ENCODE peak calls at places on chromosomes 13 and 19, in nine cellular contexts. F is CD8-positive, alpha-beta memory T cell; Z is uterus; E is pancreas; V is lung; S is tibial nerve; U is IMR-90; T is GM23248; M is SK-N-SH. A is an unnamed sample. For H3K4me1, the result is how much of the 10 kb centered on the place peaks cover.

GRCh38 chr19:6239871-6240676 is 39.7 kb downstream of the MLLT1 start:
- DNase-seq in F (no peak), Z (no peak), E (peak), V (no peak), S (no peak), U (no peak), T (no peak), M (peak), A (peak)

GRCh38 chr13:84352946-84353345 is 470.7 kb upstream of the SLITRK1 start:
- DNase-seq in F (no peak), Z (no peak), E (no peak), V (no peak), S (no peak), U (no peak), T (no peak), M (no peak), A (no peak)

GRCh38 chr19:8663920-8664670 is 33.7 kb downstream of the NFILZ start:
- DNase-seq in F (peak), Z (no peak), E (no peak), V (no peak), S (no peak), U (no peak), T (no peak), M (no peak), A (peak)

GRCh38 chr13:103510007-103510406 is 443.8 kb upstream of the SLC10A2 start:
- DNase-seq in F (no peak), Z (no peak), E (no peak), V (no peak), S (no peak), U (no peak), T (no peak), M (no peak), A (peak)

GRCh38 chr19:41930926-41931592 is 2.8 kb upstream of the ERFL start:
- DNase-seq in F (no peak), Z (no peak), E (no peak), V (no peak), S (no peak), U (no peak), T (peak), M (no peak), A (peak)

GRCh38 chr13:112781287-112781686 is 91.4 kb downstream of the ATP11A start:
- DNase-seq in F (no peak), Z (peak), E (no peak), V (no peak), S (no peak), U (no peak), T (no peak), M (peak), A (no peak)

GRCh38 chr19:53553865-53554791 is 16.2 kb downstream of the ZNF331 start:
- DNase-seq in F (peak), Z (peak), E (peak), V (peak), S (peak), U (peak), T (peak), M (peak), A (peak)

GRCh38 chr19:6091771-6092291 is 18.5 kb downstream of the RFX2 start:
- DNase-seq in F (no peak), Z (no peak), E (no peak), V (no peak), S (no peak), U (peak), T (peak), M (no peak), A (no peak)

GRCh38 chr13:108036411-108036810 is 178.9 kb downstream of the LIG4 start:
- DNase-seq in F (no peak), Z (no peak), E (no peak), V (no peak), S (no peak), U (no peak), T (no peak), M (no peak), A (no peak)

GRCh38 chr13:114062754-114063153 is 69.7 kb downstream of the RASA3 start:
- DNase-seq in F (no peak), Z (no peak), E (peak), V (no peak), S (no peak), U (no peak), T (peak), M (no peak), A (no peak)

GRCh38 chr13:30364876-30365275 is 57.4 kb upstream of the UBE2L5 start:
- DNase-seq in F (no peak), Z (no peak), E (no peak), V (no peak), S (no peak), U (peak), T (peak), M (no peak), A (peak)

GRCh38 chr19:10146142-10146541 is 26.4 kb upstream of the EIF3G start:
- DNase-seq in F (no peak), Z (no peak), E (no peak), V (no peak), S (no peak), U (no peak), T (no peak), M (no peak), A (no peak)

GRCh38 chr19:42024622-42025111 is 30.6 kb upstream of the ATP1A3 start:
- DNase-seq in F (no peak), Z (peak), E (no peak), V (peak), S (no peak), U (peak), T (peak), M (no peak), A (no peak)

GRCh38 chr19:8641908-8642547 is 11.6 kb downstream of the NFILZ start:
- DNase-seq in F (peak), Z (no peak), E (no peak), V (no peak), S (peak), U (peak), T (peak), M (peak), A (peak)

GRCh38 chr19:40279120-40279551 is 6.0 kb downstream of the AKT2 start:
- DNase-seq in F (no peak), Z (peak), E (peak), V (no peak), S (peak), U (peak), T (peak), M (peak), A (no peak)

GRCh38 chr13:23856008-23856750 is 33.0 kb downstream of the MIPEP start:
- DNase-seq in F (no peak), Z (no peak), E (no peak), V (no peak), S (no peak), U (no peak), T (no peak), M (no peak), A (peak)

GRCh38 chr19:10916602-10917001 is 11.8 kb downstream of the YIPF2 start:
- DNase-seq in F (no peak), Z (no peak), E (no peak), V (no peak), S (no peak), U (no peak), T (no peak), M (no peak), A (no peak)

GRCh38 chr19:21483589-21484170 is 21.7 kb upstream of the ZNF429 start:
- DNase-seq in F (peak), Z (peak), E (peak), V (peak), S (peak), U (no peak), T (peak), M (peak), A (peak)

GRCh38 chr13:77833331-77833863 is 85.2 kb downstream of the EDNRB start:
- DNase-seq in F (no peak), Z (no peak), E (no peak), V (no peak), S (peak), U (peak), T (peak), M (no peak), A (no peak)

GRCh38 chr19:36125557-36125956 is 10.3 kb downstream of the TBCB start:
- DNase-seq in F (no peak), Z (no peak), E (no peak), V (no peak), S (no peak), U (no peak), T (no peak), M (peak), A (no peak)

GRCh38 chr13:113526466-113527220 is 36.1 kb upstream of the DCUN1D2 start:
- DNase-seq in F (no peak), Z (no peak), E (no peak), V (no peak), S (no peak), U (no peak), T (no peak), M (no peak), A (no peak)

GRCh38 chr13:110183925-110184324 is 123.0 kb downstream of the COL4A1 start:
- DNase-seq in F (no peak), Z (no peak), E (no peak), V (no peak), S (no peak), U (peak), T (peak), M (peak), A (no peak)

GRCh38 chr19:43611788-43612187 is at the start of gene SRRM5:
- DNase-seq in F (no peak), Z (no peak), E (peak), V (no peak), S (no peak), U (no peak), T (no peak), M (no peak), A (no peak)

GRCh38 chr13:113973218-113974164 is at the start of gene C13orf46:
- DNase-seq in F (no peak), Z (no peak), E (peak), V (no peak), S (no peak), U (no peak), T (no peak), M (no peak), A (no peak)

DNA sequence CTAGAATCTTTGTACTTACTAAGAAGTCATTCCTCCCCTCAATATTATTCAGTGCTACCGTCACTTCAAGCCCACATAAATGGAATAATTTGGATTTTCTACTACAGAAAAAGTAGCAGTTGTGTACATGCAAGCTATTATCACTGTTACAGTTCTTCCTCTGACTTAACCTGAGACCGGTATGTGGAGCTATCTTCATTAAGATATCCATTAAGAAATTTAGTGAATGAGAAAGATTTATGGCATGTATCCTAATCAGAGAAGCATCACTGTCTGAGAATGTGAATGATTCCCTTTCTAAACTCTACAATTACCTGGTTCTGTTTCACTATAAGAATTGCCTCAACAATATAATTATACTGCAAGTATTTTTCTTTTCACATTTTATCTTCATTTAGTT is 278.7 kb downstream of the KLF5 start:
- DNase-seq in F (no peak), Z (no peak), E (no peak), V (no peak), S (no peak), U (no peak), T (no peak), M (no peak), A (no peak)
- H3K4me1 ChIP-seq in F (under half), Z (under half), E (under half), V (under half), S (under half), U (under half), T (under half), M (under half), A (under half)

DNA sequence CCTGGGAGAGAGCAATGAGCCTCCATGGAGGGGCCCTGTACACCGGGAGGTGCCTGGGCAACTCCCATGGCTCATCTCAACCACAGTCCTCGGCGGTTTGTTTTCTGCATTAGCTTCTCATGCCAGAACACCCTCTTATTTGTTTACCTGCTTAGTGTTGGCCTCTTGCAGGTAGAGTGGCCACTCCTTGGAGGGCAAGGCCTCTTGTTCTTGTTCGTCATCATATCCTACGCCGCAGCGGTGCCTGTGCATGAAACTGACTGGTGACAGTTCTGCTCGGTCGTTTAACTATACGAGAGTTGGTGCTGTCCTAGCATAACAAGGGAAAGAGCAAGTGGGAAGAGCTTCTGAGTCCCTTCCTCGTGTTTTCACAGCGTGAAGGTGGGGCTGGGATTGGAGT is 40.5 kb upstream of the RNF113B start:
- DNase-seq in F (no peak), Z (no peak), E (no peak), V (peak), S (no peak), U (no peak), T (no peak), M (no peak), A (no peak)
- H3K4me1 ChIP-seq in F (under half), Z (under half), E (under half), V (under half), S (under half), U (half or more), T (under half), M (under half), A (under half)

GRCh38 chr13:98540476-98540875 is 36.4 kb downstream of the STK24 start:
- DNase-seq in F (no peak), Z (no peak), E (no peak), V (no peak), S (no peak), U (no peak), T (peak), M (no peak), A (no peak)
- H3K4me1 ChIP-seq in F (half or more), Z (under half), E (under half), V (under half), S (under half), U (under half), T (half or more), M (under half), A (half or more)

DNA sequence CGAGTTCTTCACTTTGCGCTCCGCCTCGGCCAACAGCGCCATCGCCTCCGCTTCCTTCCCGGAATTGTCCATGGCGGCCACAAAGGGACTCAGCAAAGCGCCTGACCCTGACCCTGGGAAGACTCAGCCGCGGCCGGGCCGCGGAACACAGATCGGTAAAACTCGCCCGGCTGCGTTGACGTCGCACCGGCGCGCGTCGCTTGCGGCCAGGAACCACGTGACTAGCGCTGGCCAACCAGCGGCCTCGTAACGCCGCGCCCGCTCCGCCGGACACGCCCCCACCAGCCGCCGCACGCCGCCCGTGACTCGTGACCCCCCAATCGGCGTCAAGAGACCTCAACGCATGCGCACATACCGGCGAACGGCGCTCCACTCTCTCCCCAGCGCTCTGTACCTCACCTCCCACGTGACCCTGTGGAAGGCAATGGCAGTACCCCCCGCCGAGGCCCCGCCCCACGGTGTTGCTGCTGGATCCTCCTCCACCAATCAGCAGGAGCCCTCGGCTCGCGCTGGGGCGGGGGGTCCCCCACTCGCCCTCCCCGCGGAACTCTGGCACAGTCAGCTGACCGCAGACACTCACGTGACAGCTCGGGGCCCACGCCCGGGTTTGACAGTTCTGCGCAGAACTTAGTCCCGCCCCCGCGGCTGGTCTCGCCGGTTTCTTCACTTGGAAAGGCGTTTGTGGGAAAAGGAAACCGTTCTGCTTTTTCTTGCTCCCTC is at the start of gene NAPA:
- DNase-seq in F (peak), Z (peak), E (peak), V (peak), S (peak), U (peak), T (peak), M (peak), A (peak)
- H3K4me1 ChIP-seq in F (half or more), Z (under half), E (under half), V (under half), S (under half), U (under half), T (under half), M (under half), A (under half)

GRCh38 chr19:46746281-46746965 is at the start of gene STRN4:
- DNase-seq in F (peak), Z (peak), E (no peak), V (no peak), S (no peak), U (no peak), T (peak), M (peak), A (peak)
- H3K4me1 ChIP-seq in F (under half), Z (under half), E (under half), V (under half), S (under half), U (under half), T (under half), M (under half), A (under half)

DNA sequence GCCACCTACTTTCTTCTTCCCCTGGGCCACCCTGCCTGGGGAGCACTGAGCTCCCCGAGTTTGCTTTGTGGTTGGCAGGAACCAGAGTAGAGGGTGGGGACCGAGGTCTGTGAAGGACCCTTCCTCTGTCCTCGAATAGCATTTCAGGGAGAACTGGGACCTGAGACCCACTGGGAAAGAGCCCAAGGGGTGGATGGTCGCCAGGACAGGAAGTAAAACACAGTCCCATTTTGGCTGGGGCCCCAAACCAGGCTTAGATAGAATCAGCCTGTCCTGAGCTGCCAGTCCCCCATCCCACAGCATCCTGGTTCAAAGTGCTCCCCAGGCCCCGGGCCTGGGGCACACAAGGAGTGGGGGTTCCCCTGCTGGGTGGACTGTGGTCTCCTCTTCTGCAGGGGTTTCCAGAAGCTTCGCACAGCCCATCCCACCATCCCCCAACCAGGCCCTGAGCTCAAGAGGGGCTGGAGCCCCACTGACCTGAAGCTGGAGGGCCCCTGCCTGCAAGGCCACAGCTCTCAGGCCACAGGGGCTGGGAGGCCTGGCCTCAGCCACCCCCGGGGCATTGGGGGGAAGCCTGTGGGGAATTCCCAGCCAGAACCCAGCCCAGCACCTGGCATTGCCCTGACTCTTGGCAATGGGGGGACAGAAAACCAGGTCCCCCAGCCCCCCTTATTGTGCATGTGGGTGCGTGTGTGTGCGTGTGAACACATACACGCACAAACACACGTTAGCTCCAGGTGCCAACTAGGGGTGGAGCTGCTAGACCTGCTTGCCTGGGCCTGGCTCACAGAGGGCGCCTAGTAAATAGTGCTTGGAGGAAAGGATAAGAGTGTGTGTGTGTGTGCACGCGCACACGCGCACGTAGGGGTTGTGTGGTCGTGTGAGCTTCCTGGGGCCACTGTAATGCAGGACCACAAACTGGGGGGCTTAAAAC is 994 bp upstream of the MKNK2 start:
- DNase-seq in F (peak), Z (peak), E (peak), V (no peak), S (no peak), U (no peak), T (no peak), M (no peak), A (no peak)
- H3K4me1 ChIP-seq in F (half or more), Z (half or more), E (under half), V (under half), S (half or more), U (under half), T (under half), M (under half), A (under half)

GRCh38 chr19:38270587-38271167 is 6.3 kb downstream of the SPINT2 start:
- DNase-seq in F (no peak), Z (no peak), E (no peak), V (no peak), S (no peak), U (peak), T (peak), M (no peak), A (no peak)
- H3K4me1 ChIP-seq in F (under half), Z (under half), E (under half), V (under half), S (under half), U (under half), T (under half), M (under half), A (under half)

A was measured in GM23338.